ENCODE peak calls at places on chromosomes 1 and 21, in seven cellular contexts. I is stimulated activated CD8-positive, alpha-beta memory T cell treated with anti-CD3 and anti-CD28 coated beads, Interleukin-4, amount 100 ng/mL, for 1 hour; T is Right ventricle myocardium superior; J is CD8-positive, alpha-beta memory T cell; M is GM12892; G is GM20000; A is T follicular helper cell. L is an unnamed sample.

GRCh38 chr1:17759114-17759513 is 4.0 kb downstream of the ACTL8 start:
- DNase-seq in M (no peak), A (no peak), J (no peak), T (no peak), G (no peak), I (no peak), L (no peak)

GRCh38 chr21:29164330-29164942 is 34.0 kb downstream of the MAP3K7CL start:
- DNase-seq in G (peak), J (no peak), M (no peak), T (no peak), A (no peak), I (no peak), L (no peak)

GRCh38 chr1:50493710-50494109 is 70.5 kb upstream of the DMRTA2 start:
- DNase-seq in M (no peak), G (no peak), A (no peak), J (no peak), T (no peak), I (no peak), L (no peak)

GRCh38 chr1:84402060-84402459 is 3.8 kb downstream of the DNASE2B start:
- DNase-seq in T (no peak), J (no peak), I (no peak), G (no peak), M (no peak), A (no peak), L (no peak)

GRCh38 chr1:5913078-5913845 is 79.0 kb downstream of the NPHP4 start:
- DNase-seq in G (no peak), T (no peak), I (no peak), J (no peak), A (no peak), M (no peak), L (no peak)

GRCh38 chr1:37186246-37186756 is 152.0 kb upstream of the GRIK3 start:
- DNase-seq in T (no peak), J (no peak), A (no peak), G (no peak), I (no peak), M (no peak), L (no peak)

GRCh38 chr21:21002137-21002536 is 3.9 kb downstream of the NCAM2 start:
- DNase-seq in G (no peak), J (no peak), I (no peak), A (no peak), T (no peak), M (no peak), L (no peak)

GRCh38 chr1:109133815-109134214 is 19.9 kb downstream of the ELAPOR1 start:
- DNase-seq in A (no peak), M (no peak), G (no peak), T (peak), J (no peak), I (no peak), L (no peak)

GRCh38 chr1:43704838-43705237 is 2.5 kb upstream of the ST3GAL3 start:
- DNase-seq in G (no peak), A (no peak), M (no peak), I (no peak), T (peak), J (no peak), L (no peak)

GRCh38 chr21:28991861-28992525 is 684 bp downstream of the LTN1 start:
- DNase-seq in M (no peak), T (no peak), A (no peak), J (no peak), G (no peak), I (no peak), L (no peak)

GRCh38 chr1:228853191-228853590 is 117.9 kb downstream of the RHOU start:
- DNase-seq in T (no peak), G (no peak), I (no peak), M (no peak), A (no peak), J (no peak), L (no peak)

GRCh38 chr1:23651069-23651808 is 40.4 kb upstream of the RPL11 start:
- DNase-seq in M (no peak), G (no peak), J (no peak), A (no peak), T (peak), I (no peak), L (no peak)

GRCh38 chr1:34761776-34762307 is 2.3 kb downstream of the GJB4 start:
- DNase-seq in T (no peak), A (no peak), I (no peak), G (no peak), M (no peak), J (no peak), L (no peak)

GRCh38 chr1:52424238-52424637 is 19.8 kb downstream of the PRPF38A start:
- DNase-seq in T (no peak), A (peak), I (no peak), J (no peak), G (no peak), M (no peak), L (no peak)

GRCh38 chr1:196723325-196724185 is 51.1 kb upstream of the CFHR3 start:
- DNase-seq in A (peak), M (no peak), G (peak), T (no peak), I (no peak), J (no peak), L (peak)

GRCh38 chr1:235229868-235230267 is 68.8 kb upstream of the RBM34 start:
- DNase-seq in J (no peak), G (no peak), I (no peak), T (no peak), M (no peak), A (no peak), L (no peak)

GRCh38 chr1:177119311-177119710 is 45.2 kb downstream of the ASTN1 start:
- DNase-seq in I (no peak), J (no peak), G (no peak), M (no peak), T (no peak), A (no peak), L (no peak)

GRCh38 chr1:70319750-70320149 is 34.8 kb downstream of the ANKRD13C start:
- DNase-seq in A (no peak), G (no peak), I (no peak), T (no peak), M (no peak), J (no peak), L (no peak)

GRCh38 chr1:159923203-159924024 is 1.9 kb downstream of the TAGLN2 start:
- DNase-seq in I (peak), M (peak), A (peak), T (peak), G (peak), J (peak), L (no peak)

GRCh38 chr1:43274125-43274803 is 4.5 kb downstream of the TMEM125 start:
- DNase-seq in I (no peak), T (no peak), M (no peak), G (no peak), J (peak), A (no peak), L (peak)

GRCh38 chr1:16032388-16033100 is 10.7 kb downstream of the CLCNKA start:
- DNase-seq in J (peak), I (no peak), M (peak), G (peak), A (no peak), T (peak), L (peak)

GRCh38 chr21:46113497-46114176 is 15.7 kb downstream of the COL6A2 start:
- DNase-seq in J (no peak), G (no peak), M (peak), A (no peak), T (no peak), I (no peak), L (peak)

GRCh38 chr1:226643167-226643566 is 94.6 kb downstream of the STUM start:
- DNase-seq in G (peak), T (peak), A (peak), I (no peak), M (peak), J (no peak), L (peak)

GRCh38 chr1:240282061-240282830 is 190.6 kb downstream of the FMN2 start:
- DNase-seq in T (no peak), J (no peak), G (no peak), A (no peak), M (no peak), I (no peak), L (no peak)

GRCh38 chr1:220516014-220516721 is 11.8 kb upstream of the MARK1 start:
- DNase-seq in A (no peak), M (no peak), T (no peak), J (no peak), G (no peak), I (no peak), L (no peak)

GRCh38 chr1:53851571-53852282 is 13.6 kb upstream of the NDC1 start:
- DNase-seq in M (no peak), I (no peak), G (no peak), J (no peak), A (no peak), T (no peak), L (no peak)

GRCh38 chr1:158203693-158204457 is 23.2 kb downstream of the CD1D start:
- DNase-seq in M (no peak), G (peak), A (no peak), T (no peak), I (no peak), J (peak), L (no peak)

GRCh38 chr1:16924216-16924918 is 2.6 kb downstream of the CROCC start:
- DNase-seq in G (no peak), I (no peak), A (no peak), M (no peak), T (no peak), J (no peak), L (no peak)

GRCh38 chr1:28592314-28593071 is 428 bp downstream of the RAB42 start:
- DNase-seq in A (no peak), T (peak), G (peak), I (no peak), J (no peak), M (no peak), L (no peak)

GRCh38 chr1:85311818-85312217 is 35.4 kb upstream of the BCL10 start:
- DNase-seq in I (no peak), T (no peak), J (no peak), A (no peak), M (no peak), G (no peak), L (no peak)

GRCh38 chr1:6414443-6414844 is 5.3 kb downstream of the HES2 start:
- DNase-seq in T (no peak), M (no peak), I (no peak), A (peak), G (peak), J (no peak), L (no peak)

GRCh38 chr1:99969260-99969728 is 502 bp upstream of the SLC35A3 start:
- DNase-seq in I (no peak), A (no peak), T (no peak), G (no peak), M (no peak), J (no peak), L (peak)

GRCh38 chr1:200409203-200409760 is 554 bp downstream of the ZNF281 start:
- DNase-seq in A (peak), J (peak), M (peak), I (peak), G (peak), T (peak), L (peak)

GRCh38 chr1:52356818-52357355 is 9.1 kb downstream of the CC2D1B start:
- DNase-seq in M (no peak), I (no peak), A (no peak), T (no peak), J (no peak), G (no peak), L (no peak)